ENCODE peak calls at places on chromosome 18, in ten cellular contexts. Q is heart left ventricle, B is ovary, G is prostate gland, O is IMR-90, P is body of pancreas, V is vagina, K is esophagus squamous epithelium, A is GM12891, L is stomach. E is an unnamed sample.

GRCh38 chr18:47284691-47285370 is 33.4 kb upstream of the SKOR2 start:
- DNase-seq in G (no peak), Q (no peak), K (no peak), L (no peak), O (no peak), A (no peak), B (no peak), P (no peak), V (no peak), E (no peak)

GRCh38 chr18:48589797-48590519 is 51.1 kb downstream of the CTIF start:
- DNase-seq in O (no peak), P (peak; percentile 55), B (peak; percentile 62), K (no peak), L (peak; percentile 56), A (no peak), Q (peak; percentile 77), V (no peak), G (no peak), E (no peak)

GRCh38 chr18:24228661-24229053 is 89.8 kb downstream of the CABYR start:
- DNase-seq in Q (no peak), G (no peak), V (no peak), O (peak; percentile 21), A (no peak), L (no peak), K (no peak), P (no peak), B (no peak), E (no peak)

GRCh38 chr18:37481058-37481457 is 84.5 kb downstream of the CELF4 start:
- DNase-seq in A (no peak), Q (no peak), O (no peak), V (no peak), G (no peak), B (no peak), K (no peak), L (no peak), P (no peak), E (no peak)

GRCh38 chr18:51514128-51514527 is 316.6 kb upstream of the MEX3C start:
- DNase-seq in B (no peak), P (no peak), A (no peak), L (no peak), K (no peak), O (no peak), Q (no peak), V (no peak), G (no peak), E (no peak)

GRCh38 chr18:48412339-48412929 is 3.3 kb upstream of the ZBTB7C start:
- DNase-seq in K (no peak), B (no peak), Q (no peak), V (no peak), A (no peak), P (no peak), O (no peak), G (no peak), L (no peak), E (no peak)

GRCh38 chr18:79987566-79987965 is 797 bp downstream of the TXNL4A start:
- DNase-seq in G (no peak), V (no peak), A (no peak), O (no peak), K (no peak), Q (no peak), B (no peak), L (no peak), P (no peak), E (no peak)

GRCh38 chr18:58862851-58863538 is 1.7 kb upstream of the ZNF532 start:
- DNase-seq in O (peak; percentile 62), A (peak; percentile 49), Q (peak; percentile 39), V (no peak), L (peak; percentile 27), P (no peak), K (no peak), G (no peak), B (peak; percentile 65), E (peak; percentile 40)

GRCh38 chr18:14767474-14767873 is 19.5 kb downstream of the ANKRD30B start:
- DNase-seq in G (no peak), B (no peak), Q (no peak), K (no peak), V (no peak), L (no peak), A (no peak), O (no peak), P (no peak), E (no peak)

GRCh38 chr18:78497641-78498040 is 482.0 kb upstream of the SALL3 start:
- DNase-seq in V (no peak), P (no peak), Q (no peak), B (no peak), G (no peak), L (no peak), O (no peak), K (no peak), A (no peak), E (no peak)

DNA sequence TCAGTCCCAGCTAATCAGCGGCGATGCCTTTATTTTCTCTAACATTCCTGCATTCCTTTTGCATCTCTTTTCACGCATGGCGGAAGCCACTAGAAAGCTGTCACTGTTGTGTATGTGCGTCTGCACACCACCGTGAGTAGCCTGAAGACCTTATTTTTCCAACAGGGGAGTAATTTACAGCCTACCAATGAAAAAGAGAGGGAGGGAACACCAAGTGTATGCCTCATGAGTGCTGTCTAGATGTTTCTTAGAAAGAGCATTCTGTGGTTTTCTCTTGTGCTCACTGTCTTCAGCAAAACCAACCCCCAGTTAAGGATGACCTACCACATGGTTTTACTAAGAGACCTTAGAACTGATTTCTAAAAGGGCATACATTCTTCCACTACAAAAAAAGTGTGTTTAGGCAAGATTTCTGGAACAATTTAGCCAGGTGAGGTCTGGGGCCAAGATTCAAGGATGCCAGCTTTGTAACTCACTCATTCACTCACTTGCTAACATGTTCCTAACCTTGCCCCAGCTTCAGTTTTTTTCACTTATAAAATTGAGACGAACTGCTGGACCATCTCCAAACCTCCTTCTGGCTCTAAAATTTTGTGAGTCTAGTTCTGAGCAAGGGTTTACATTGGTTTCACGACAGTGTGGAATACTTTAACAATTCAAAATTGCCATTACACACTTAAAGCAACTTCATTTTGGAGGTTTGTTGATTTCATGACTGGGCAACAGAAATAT is 51.4 kb downstream of the BCL2 start:
- DNase-seq in O (no peak), L (no peak), Q (no peak), V (no peak), K (no peak), A (no peak), P (no peak), G (no peak), B (no peak), E (no peak)
- TF ChIP-seq POLR2A in O (no peak), L (no peak), Q (no peak), V (no peak), K (no peak), A (no peak), P (no peak), G (no peak), B (no peak), E (no peak)

GRCh38 chr18:12308386-12309100 is 502 bp downstream of the TUBB6 start:
- DNase-seq in G (peak; percentile 22), K (peak; percentile 21), P (peak; percentile 83), L (peak; percentile 70), Q (peak; percentile 85), V (no peak), O (peak; percentile 88), B (peak; percentile 89), A (peak; percentile 62), E (peak; percentile 60)
- TF ChIP-seq POLR2A in G (peak; percentile 46), K (no peak), P (peak; percentile 77), L (no peak), Q (peak; percentile 1), V (peak; percentile 37), O (no peak), B (peak; percentile 70), A (no peak), E (no peak)

GRCh38 chr18:70290482-70291294 is 1.8 kb downstream of the SOCS6 start:
- DNase-seq in Q (no peak), V (no peak), L (no peak), G (no peak), A (no peak), O (no peak), P (no peak), K (no peak), B (no peak), E (no peak)

GRCh38 chr18:70287731-70288130 is 1.1 kb upstream of the SOCS6 start:
- DNase-seq in P (no peak), B (no peak), L (no peak), V (no peak), O (no peak), K (no peak), Q (no peak), A (no peak), G (no peak), E (no peak)

GRCh38 chr18:70289351-70290330 is 796 bp downstream of the SOCS6 start:
- DNase-seq in O (peak; percentile 31), G (peak; percentile 11), B (peak; percentile 39), K (no peak), Q (peak; percentile 34), L (peak; percentile 42), V (no peak), A (peak; percentile 57), P (peak; percentile 36), E (peak; percentile 53)

GRCh38 chr18:70288171-70288850 is 534 bp upstream of the SOCS6 start:
- DNase-seq in B (peak; percentile 54), K (no peak), L (peak; percentile 53), A (peak; percentile 26), Q (peak; percentile 52), V (no peak), G (peak; percentile 24), P (peak; percentile 39), O (peak; percentile 39), E (peak; percentile 42)

DNA sequence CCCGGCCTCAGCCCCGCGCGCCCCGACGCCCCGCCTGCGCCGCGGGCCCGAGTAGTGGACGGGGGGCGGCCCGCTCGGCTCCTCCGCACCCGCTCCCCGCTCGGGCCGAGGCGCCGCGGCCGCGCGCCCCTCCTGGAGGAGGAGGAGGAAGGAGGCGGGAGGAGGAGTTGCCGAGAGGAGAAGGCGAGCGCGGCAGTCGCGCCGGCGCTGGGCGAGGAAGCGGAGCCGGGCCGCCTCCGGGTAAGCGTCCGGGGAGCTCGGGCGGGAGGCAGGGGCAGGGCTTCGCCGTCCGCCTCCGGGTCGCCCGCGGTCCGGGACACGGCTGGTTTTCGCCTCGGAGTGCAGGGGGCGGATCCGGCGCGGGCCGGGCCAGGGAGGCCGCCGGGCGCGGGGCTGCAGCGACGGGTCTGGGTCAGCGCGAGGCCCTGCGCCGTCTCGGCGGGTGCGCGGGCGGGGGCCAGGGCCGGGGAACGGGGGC is at the start of gene SOCS6:
- DNase-seq in G (peak; percentile 30), P (peak; percentile 59), V (no peak), K (peak; percentile 4), Q (peak; percentile 73), O (peak; percentile 66), B (peak; percentile 58), L (peak; percentile 65), A (peak; percentile 69), E (peak; percentile 73)
- TF ChIP-seq POLR2A in G (peak; percentile 42), P (peak; percentile 65), V (peak; percentile 30), K (no peak), Q (peak; percentile 57), O (peak; percentile 85), B (no peak), L (no peak), A (peak; percentile 56), E (peak; percentile 82)

DNA sequence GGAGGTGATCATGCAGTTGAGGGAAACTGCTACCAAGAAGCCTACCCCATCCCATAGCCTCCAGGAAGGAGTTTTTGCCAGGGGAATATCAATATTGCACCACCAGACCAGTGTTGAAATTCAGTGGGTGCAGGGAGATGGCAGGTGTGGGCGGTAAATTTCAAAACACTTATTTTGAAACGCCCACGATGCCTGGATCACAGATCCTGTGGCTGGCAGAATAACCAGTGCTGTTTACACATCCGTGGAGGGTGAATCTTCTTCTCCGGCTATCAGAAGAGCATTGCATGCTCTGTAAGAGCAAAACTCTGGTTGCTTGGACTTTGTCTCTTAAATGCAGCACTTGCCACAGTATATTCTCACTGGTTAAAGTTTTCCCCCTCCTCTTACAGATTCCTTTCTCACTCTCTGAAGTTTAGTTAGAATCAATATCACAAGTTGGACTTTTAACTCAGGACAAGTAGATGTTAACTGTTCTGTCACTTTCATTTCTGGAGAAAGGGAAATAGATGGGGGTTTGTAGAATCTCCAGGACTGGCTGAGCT is 70.5 kb upstream of the ZCCHC2 start:
- DNase-seq in L (no peak), K (no peak), O (peak; percentile 19), P (no peak), V (no peak), B (no peak), Q (no peak), A (no peak), G (no peak), E (no peak)
- TF ChIP-seq POLR2A in L (no peak), K (no peak), O (no peak), P (no peak), V (no peak), B (no peak), Q (no peak), A (no peak), G (no peak), E (no peak)

E was measured in GM12892.